ENCODE peak calls at places on chromosomes 12 and 14, in seven cellular contexts. X is HCT116, G is suprapubic skin, J is prostate gland, F is breast epithelium, H is transverse colon, M is SK-N-SH. Y is an unnamed sample.

GRCh38 chr12:108237272-108237671 is 101.8 kb downstream of the CMKLR1 start:
- DNase-seq in G (no peak), X (peak), J (no peak), H (no peak), M (no peak), F (no peak), Y (no peak)

GRCh38 chr14:55412686-55413085 is 1.1 kb upstream of the ATG14 start:
- DNase-seq in M (no peak), H (no peak), J (peak), F (no peak), G (no peak), X (no peak), Y (no peak)

GRCh38 chr14:82635931-82636330 is 1102.3 kb upstream of the SEL1L start:
- DNase-seq in J (no peak), M (no peak), G (no peak), H (no peak), X (no peak), F (no peak), Y (no peak)

GRCh38 chr12:82412246-82412645 is 53.9 kb downstream of the METTL25 start:
- DNase-seq in H (no peak), G (no peak), X (no peak), J (no peak), M (no peak), F (no peak), Y (no peak)

GRCh38 chr12:107990325-107990724 is 138.8 kb upstream of the WSCD2 start:
- DNase-seq in X (peak), H (peak), M (peak), F (no peak), G (no peak), J (peak), Y (no peak)

GRCh38 chr12:47276253-47277070 is 196.7 kb upstream of the AMIGO2 start:
- DNase-seq in J (no peak), X (no peak), F (no peak), H (peak), M (no peak), G (no peak), Y (no peak)

GRCh38 chr14:73723411-73723798 is 9.2 kb upstream of the PNMA1 start:
- DNase-seq in X (no peak), F (no peak), M (no peak), G (no peak), J (no peak), H (no peak), Y (no peak)

GRCh38 chr12:111171832-111172231 is 197.1 kb downstream of the PHETA1 start:
- DNase-seq in H (no peak), M (no peak), F (no peak), G (no peak), X (no peak), J (no peak), Y (no peak)

GRCh38 chr14:39673141-39674133 is 241.2 kb upstream of the FBXO33 start:
- DNase-seq in J (no peak), X (no peak), H (no peak), M (no peak), G (no peak), F (no peak), Y (no peak)

GRCh38 chr12:122094735-122095561 is 16.4 kb downstream of the MLXIP start:
- DNase-seq in X (no peak), J (no peak), F (no peak), M (no peak), G (no peak), H (no peak), Y (peak)

GRCh38 chr14:36820901-36821300 is 159.2 kb downstream of the PAX9 start:
- DNase-seq in X (no peak), G (no peak), M (no peak), F (no peak), H (no peak), J (no peak), Y (no peak)

GRCh38 chr12:54861927-54862326 is 7.6 kb downstream of the MUCL1 start:
- DNase-seq in J (no peak), X (no peak), F (no peak), M (no peak), H (no peak), G (no peak), Y (no peak)

GRCh38 chr12:12792421-12792820 is 7.0 kb downstream of the APOLD1 start:
- DNase-seq in X (no peak), M (peak), J (no peak), H (no peak), F (no peak), G (no peak), Y (no peak)

GRCh38 chr12:125856899-125857298 is 791.7 kb downstream of the AACS start:
- DNase-seq in F (no peak), J (no peak), H (no peak), X (no peak), G (no peak), M (no peak), Y (no peak)

GRCh38 chr12:125856366-125856765 is 791.1 kb downstream of the AACS start:
- DNase-seq in J (no peak), F (no peak), H (no peak), X (no peak), G (no peak), M (no peak), Y (no peak)

GRCh38 chr12:125860672-125861288 is 795.5 kb downstream of the AACS start:
- DNase-seq in G (no peak), X (no peak), M (peak), J (no peak), H (no peak), F (no peak), Y (no peak)

DNA sequence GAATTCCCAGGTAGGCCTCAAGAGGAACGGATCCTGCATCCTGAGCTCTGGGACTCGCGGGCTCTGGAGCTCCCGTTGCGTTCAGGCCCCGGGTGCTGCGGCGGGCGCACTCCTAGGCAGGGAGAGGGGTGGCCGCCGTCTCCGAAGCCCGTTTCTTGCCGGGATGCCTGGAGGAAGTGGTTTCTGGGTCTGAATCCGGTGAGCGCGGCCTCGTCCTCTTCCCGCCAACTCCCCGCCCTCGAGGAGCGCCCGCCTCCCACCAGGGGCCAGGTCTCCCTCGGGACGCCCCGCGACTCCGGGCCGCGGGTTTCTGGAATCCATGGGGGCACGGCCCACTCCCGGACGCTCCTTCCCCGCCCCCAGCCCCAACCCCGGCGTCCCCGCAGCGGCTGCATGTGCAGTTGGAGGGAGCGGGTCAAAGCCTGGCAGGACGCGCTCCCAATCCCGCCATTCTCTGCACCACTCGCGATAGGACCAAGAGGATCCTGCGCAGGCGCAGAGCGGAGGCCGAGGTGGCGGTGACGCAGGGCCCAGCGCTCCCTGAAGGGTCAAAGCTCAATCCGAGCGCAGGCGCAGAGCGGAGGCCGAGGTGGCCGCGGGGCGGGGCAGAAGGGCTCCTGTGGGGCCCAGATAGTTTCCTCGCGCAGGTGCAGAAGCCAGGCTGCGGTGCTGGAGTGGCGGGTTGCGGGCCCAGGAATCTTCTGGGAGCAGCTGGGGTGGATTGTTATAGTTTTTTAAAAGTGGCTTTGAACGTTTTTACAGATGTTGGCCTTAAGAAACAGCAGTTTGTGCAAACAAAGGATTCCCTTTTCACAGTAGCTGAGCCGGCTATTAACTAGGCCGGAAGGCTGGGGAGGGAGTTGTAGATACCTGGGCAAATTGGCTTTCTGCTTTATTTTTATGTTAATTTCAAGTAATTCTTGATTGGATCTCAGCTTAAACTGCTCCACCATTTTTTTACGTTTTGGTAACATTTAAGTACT is 796.4 kb downstream of the AACS start:
- DNase-seq in M (peak), H (peak), F (no peak), G (no peak), X (no peak), J (peak), Y (peak)
- H3K4me3 ChIP-seq in M (no peak), H (no peak), F (peak), G (no peak), X (no peak), J (no peak), Y (peak)

GRCh38 chr14:77076118-77076631 is 21.9 kb upstream of the CIPC start:
- DNase-seq in J (no peak), X (no peak), F (no peak), M (no peak), G (peak), H (peak), Y (peak)
- TF ChIP-seq POLR2AphosphoS5 in J (peak), X (no peak), F (peak), M (no peak), G (peak), H (no peak), Y (peak)

GRCh38 chr12:65280306-65280705 is 1.8 kb downstream of the MSRB3 start:
- DNase-seq in M (no peak), G (no peak), X (no peak), F (no peak), H (no peak), J (no peak), Y (no peak)
- H3K4me3 ChIP-seq in M (peak), G (no peak), X (no peak), F (peak), H (no peak), J (no peak), Y (peak)

DNA sequence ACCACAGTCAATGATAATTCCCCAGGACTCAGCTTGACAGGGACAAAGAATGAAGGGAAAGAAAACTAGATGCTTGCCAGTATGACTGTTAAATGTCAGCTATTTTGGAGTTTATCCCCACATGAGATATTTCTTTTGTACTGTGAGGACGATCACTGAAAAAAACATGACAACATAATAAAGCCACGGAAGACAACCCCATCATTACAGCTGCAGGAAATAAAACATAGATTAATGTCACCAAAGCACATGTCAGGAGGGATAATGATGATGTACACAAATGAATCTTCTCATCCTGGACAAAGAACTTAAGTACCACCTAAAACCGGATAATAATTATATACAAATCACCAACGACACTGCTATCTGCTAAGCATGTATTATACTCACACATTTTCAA is 84.6 kb upstream of the GRIP1 start:
- DNase-seq in M (no peak), F (no peak), H (no peak), G (no peak), J (no peak), X (no peak), Y (no peak)
- TF ChIP-seq POLR2AphosphoS5 in M (no peak), F (no peak), H (no peak), G (no peak), J (no peak), X (no peak), Y (no peak)

GRCh38 chr14:96502621-96503251 is 554 bp downstream of the PAPOLA start:
- DNase-seq in H (peak), G (peak), M (peak), X (no peak), J (peak), F (peak), Y (peak)
- H3K4me3 ChIP-seq in H (peak), G (peak), M (peak), X (peak), J (peak), F (peak), Y (peak)

GRCh38 chr14:50006141-50006540 is 110.2 kb downstream of the VCPKMT start:
- DNase-seq in H (no peak), J (no peak), F (no peak), G (no peak), X (no peak), M (peak), Y (no peak)
- TF ChIP-seq POLR2AphosphoS5 in H (no peak), J (no peak), F (no peak), G (no peak), X (no peak), M (no peak), Y (no peak)

DNA sequence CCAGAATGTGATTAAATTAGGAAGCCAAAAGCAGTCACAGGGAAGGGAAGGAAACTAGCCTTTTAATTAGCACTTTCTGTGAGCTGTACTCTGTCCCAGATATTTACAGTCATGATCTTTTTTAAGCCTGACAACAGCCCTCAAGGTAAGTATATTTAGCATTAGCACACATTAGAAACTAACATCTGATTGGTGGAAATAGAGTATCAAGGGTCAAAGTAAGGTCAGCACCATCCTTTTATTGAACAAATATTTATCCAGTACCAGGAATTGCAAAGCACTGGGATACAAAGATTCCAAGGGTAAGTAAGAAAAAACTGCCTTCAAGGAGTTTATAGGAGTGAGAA is 28.2 kb downstream of the RPGRIP1 start:
- DNase-seq in J (no peak), F (no peak), X (no peak), M (no peak), H (no peak), G (no peak), Y (no peak)
- H3K4me3 ChIP-seq in J (peak), F (peak), X (no peak), M (no peak), H (peak), G (peak), Y (no peak)

GRCh38 chr12:9699269-9699897 is 29.9 kb downstream of the CLEC2D start:
- DNase-seq in M (no peak), G (no peak), F (no peak), H (no peak), J (no peak), X (no peak), Y (no peak)
- TF ChIP-seq POLR2AphosphoS5 in M (no peak), G (no peak), F (no peak), H (no peak), J (no peak), X (no peak), Y (no peak)

DNA sequence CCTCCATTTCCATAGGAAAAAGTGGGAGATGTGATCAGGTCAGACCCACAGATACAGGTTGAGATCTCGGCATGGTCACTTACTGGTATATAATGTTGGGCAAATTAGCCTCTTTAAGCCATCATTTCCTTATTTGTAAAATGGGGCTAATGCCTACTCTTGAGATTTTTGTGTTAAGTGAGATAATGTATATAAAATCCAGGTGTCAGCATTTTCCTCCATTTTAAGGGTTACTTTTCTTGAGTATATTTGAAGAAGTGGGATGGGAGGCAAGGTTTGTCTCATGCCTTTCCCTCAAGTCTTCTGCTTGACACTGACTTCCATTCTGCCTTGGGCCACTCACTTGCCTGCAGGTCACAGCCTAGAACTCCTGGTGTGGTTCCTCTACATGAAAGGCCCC is 10.1 kb upstream of the POU6F1 start:
- DNase-seq in H (no peak), F (no peak), M (no peak), J (no peak), G (no peak), X (no peak), Y (no peak)
- H3K4me3 ChIP-seq in H (no peak), F (no peak), M (no peak), J (no peak), G (no peak), X (no peak), Y (no peak)